ENCODE peak calls at places on chromosome 22, in seven cellular contexts. T, P, M, O, I, Q and W are unnamed samples.

GRCh38 chr22:38412435-38413084 is 42.4 kb downstream of the KCNJ4 start:
- DNase-seq in T (peak), P (no peak), M (peak), O (peak), I (no peak), Q (no peak), W (no peak)

GRCh38 chr22:37752189-37753061 is 55.3 kb upstream of the GCAT start:
- DNase-seq in T (peak), P (peak), M (no peak), O (peak), I (peak), Q (peak), W (peak)

GRCh38 chr22:35589071-35589735 is 27.9 kb downstream of the MB start:
- DNase-seq in T (no peak), P (peak), M (no peak), O (no peak), I (peak), Q (no peak), W (no peak)

GRCh38 chr22:25146311-25146710 is 53.3 kb upstream of the CRYBB3 start:
- DNase-seq in T (no peak), P (no peak), M (no peak), O (no peak), I (no peak), Q (no peak), W (no peak)

GRCh38 chr22:26903030-26903856 is 245.9 kb downstream of the MIAT start:
- DNase-seq in T (no peak), P (no peak), M (peak), O (no peak), I (no peak), Q (no peak), W (no peak)

GRCh38 chr22:38338772-38339379 is 21.6 kb upstream of the CSNK1E start:
- DNase-seq in T (no peak), P (no peak), M (no peak), O (peak), I (peak), Q (no peak), W (no peak)

GRCh38 chr22:33723915-33724314 is 196.4 kb downstream of the LARGE1 start:
- DNase-seq in T (no peak), P (no peak), M (no peak), O (no peak), I (no peak), Q (no peak), W (no peak)

GRCh38 chr22:36334081-36334831 is 53.5 kb downstream of the MYH9 start:
- DNase-seq in T (no peak), P (no peak), M (no peak), O (no peak), I (no peak), Q (no peak), W (no peak)

GRCh38 chr22:50222508-50222907 is 21.7 kb downstream of the SELENOO start:
- DNase-seq in T (no peak), P (no peak), M (no peak), O (no peak), I (no peak), Q (no peak), W (no peak)

GRCh38 chr22:46866591-46866990 is 104.1 kb downstream of the TBC1D22A start:
- DNase-seq in T (no peak), P (no peak), M (no peak), O (no peak), I (peak), Q (no peak), W (no peak)

GRCh38 chr22:32823024-32823730 is 21.7 kb downstream of the TIMP3 start:
- DNase-seq in T (no peak), P (no peak), M (no peak), O (peak), I (no peak), Q (no peak), W (no peak)

GRCh38 chr22:31290494-31291402 is 1.5 kb downstream of the PIK3IP1 start:
- DNase-seq in T (peak), P (peak), M (peak), O (peak), I (peak), Q (peak), W (peak)

GRCh38 chr22:31288496-31289235 is 3.6 kb downstream of the PIK3IP1 start:
- DNase-seq in T (no peak), P (no peak), M (no peak), O (no peak), I (no peak), Q (no peak), W (no peak)

GRCh38 chr22:31286360-31287255 is 5.7 kb downstream of the PIK3IP1 start:
- DNase-seq in T (no peak), P (no peak), M (no peak), O (no peak), I (no peak), Q (no peak), W (no peak)

GRCh38 chr22:31289335-31289734 is 3.0 kb downstream of the PIK3IP1 start:
- DNase-seq in T (no peak), P (no peak), M (no peak), O (no peak), I (no peak), Q (no peak), W (no peak)

DNA sequence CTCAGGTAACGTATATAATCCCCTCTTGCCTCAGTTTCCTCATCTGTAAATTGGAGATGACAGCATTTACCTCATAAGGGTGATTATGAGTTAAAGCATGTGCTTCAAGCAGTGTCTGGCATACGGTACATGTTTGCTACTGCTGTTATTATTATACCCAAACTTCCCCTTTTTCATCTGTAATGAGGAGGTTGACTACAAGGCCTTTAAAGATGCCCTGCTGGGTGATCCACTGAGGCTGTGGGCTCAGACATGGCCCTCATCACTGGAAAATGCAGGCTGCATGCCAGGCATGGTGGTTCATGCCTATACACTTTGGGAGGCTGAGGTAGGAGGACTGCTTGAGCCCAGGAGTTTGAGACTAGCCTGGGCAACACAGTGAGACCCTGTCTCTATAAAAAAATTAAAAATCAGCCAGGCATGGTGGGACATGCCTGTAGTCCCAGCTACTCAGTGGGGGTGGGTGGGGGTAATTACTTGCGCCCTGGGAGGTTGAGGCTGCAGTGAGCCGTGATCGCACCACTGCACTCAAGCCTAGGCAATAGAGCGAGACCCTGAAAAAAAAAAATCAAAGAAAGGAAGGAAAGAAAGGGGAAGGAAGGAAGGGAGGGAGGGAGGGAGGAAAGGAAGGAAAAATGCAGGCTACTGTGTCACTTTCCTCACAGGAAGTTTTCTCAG is 4.3 kb downstream of the PIK3IP1 start:
- DNase-seq in T (no peak), P (no peak), M (no peak), O (no peak), I (no peak), Q (no peak), W (no peak)
- H3K27ac ChIP-seq in T (peak), P (peak), M (peak), O (no peak), I (no peak), Q (peak), W (peak)

DNA sequence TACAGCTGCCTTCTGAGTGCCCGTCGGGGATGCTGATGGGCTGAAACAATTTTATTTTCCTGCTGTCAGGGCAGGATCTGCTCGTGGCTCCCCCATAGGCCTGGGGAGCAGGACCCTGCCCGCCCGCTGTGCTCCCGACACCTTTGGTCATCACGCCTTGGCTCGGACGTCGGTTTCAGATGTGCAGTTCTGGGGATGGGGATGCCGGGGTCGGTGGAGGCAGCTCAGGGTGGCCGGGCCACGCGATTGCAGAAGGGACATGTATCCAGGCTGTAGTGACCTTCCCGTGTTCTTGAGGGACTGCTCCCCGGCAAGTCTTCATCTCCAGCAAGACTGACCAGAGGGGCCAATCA is 1150.5 kb downstream of the BRD1 start:
- DNase-seq in T (no peak), P (no peak), M (no peak), O (no peak), I (no peak), Q (no peak), W (no peak)
- H3K27ac ChIP-seq in T (no peak), P (no peak), M (no peak), O (no peak), I (no peak), Q (no peak), W (no peak)

GRCh38 chr22:19107730-19108074 is 14.5 kb downstream of the DGCR2 start:
- DNase-seq in T (no peak), P (no peak), M (no peak), O (no peak), I (no peak), Q (no peak), W (no peak)

GRCh38 chr22:19108807-19109197 is 13.4 kb downstream of the DGCR2 start:
- DNase-seq in T (no peak), P (no peak), M (no peak), O (no peak), I (no peak), Q (no peak), W (no peak)

GRCh38 chr22:19110064-19110458 is 12.2 kb downstream of the DGCR2 start:
- DNase-seq in T (no peak), P (no peak), M (no peak), O (no peak), I (no peak), Q (no peak), W (no peak)

GRCh38 chr22:19111140-19111539 is 11.1 kb downstream of the DGCR2 start:
- DNase-seq in T (no peak), P (no peak), M (no peak), O (no peak), I (no peak), Q (no peak), W (no peak)

GRCh38 chr22:19109198-19110063 is 12.8 kb downstream of the DGCR2 start:
- DNase-seq in T (no peak), P (no peak), M (peak), O (peak), I (peak), Q (no peak), W (no peak)
- H3K27ac ChIP-seq in T (peak), P (peak), M (peak), O (peak), I (no peak), Q (peak), W (no peak)

DNA sequence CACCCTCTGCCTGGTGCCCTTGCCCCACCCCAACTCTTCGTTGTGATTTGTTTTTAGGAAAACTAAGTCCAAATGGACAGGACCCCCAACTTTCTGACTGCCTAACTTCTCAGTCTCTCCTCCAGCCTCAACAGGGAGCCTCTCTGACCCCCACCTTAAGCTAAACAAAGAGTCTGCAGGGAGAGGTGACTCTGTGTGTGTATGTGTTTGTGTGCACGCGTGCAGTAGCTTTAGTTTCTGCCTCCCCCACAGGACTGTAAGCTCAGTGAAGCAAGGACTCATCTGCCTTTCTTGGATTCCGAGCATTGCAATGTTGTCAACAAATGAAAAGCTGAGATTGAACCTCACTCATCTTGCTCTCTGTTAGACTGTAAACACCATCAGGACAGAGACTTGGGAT is 7.9 kb downstream of the SNAP29 start:
- DNase-seq in T (no peak), P (no peak), M (no peak), O (no peak), I (no peak), Q (no peak), W (no peak)
- H3K27ac ChIP-seq in T (peak), P (peak), M (no peak), O (no peak), I (no peak), Q (no peak), W (peak)

GRCh38 chr22:40088818-40089217 is 88.9 kb upstream of the TNRC6B start:
- DNase-seq in T (no peak), P (no peak), M (no peak), O (no peak), I (no peak), Q (no peak), W (no peak)

DNA sequence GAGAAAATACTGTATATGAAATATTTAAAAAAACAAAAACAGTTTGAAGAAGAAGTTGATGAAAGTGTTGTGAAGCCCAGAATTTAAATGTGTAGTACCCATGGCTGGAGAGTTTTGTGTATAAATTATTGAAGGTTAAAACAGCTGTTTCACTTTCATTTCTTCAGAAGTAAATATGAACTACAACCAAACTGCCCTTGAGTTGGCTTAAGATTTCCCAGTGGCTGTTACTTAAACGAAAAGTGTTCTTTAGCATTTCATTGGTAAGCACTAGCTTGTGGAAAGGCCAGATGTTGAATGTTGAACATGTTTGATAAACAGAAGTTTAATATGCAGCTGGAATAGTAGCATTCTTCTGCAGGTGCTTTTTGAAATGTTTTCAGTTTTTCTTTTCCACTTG is 83.3 kb upstream of the TNRC6B start:
- DNase-seq in T (no peak), P (no peak), M (no peak), O (no peak), I (peak), Q (no peak), W (no peak)
- H3K27ac ChIP-seq in T (no peak), P (no peak), M (no peak), O (no peak), I (no peak), Q (no peak), W (peak)